ENCODE peak calls at places on chromosomes 1 and 21, in eight cellular contexts. C, E, R, Z, S, Y, W and M are unnamed samples.

GRCh38 chr21:45074048-45074817 is at the start of gene ADARB1:
- DNase-seq in C (peak), E (peak), R (peak), Z (no peak), S (no peak), Y (peak), W (peak), M (no peak)

GRCh38 chr1:45332346-45332720 is 5.6 kb downstream of the HPDL start:
- DNase-seq in C (no peak), E (no peak), R (no peak), Z (no peak), S (no peak), Y (no peak), W (no peak), M (no peak)

GRCh38 chr1:153242160-153242559 is 17.3 kb upstream of the LORICRIN start:
- DNase-seq in C (no peak), E (no peak), R (no peak), Z (no peak), S (no peak), Y (no peak), W (no peak), M (no peak)

GRCh38 chr1:147912553-147912952 is 10.0 kb downstream of the GJA8 start:
- DNase-seq in C (no peak), E (no peak), R (no peak), Z (no peak), S (no peak), Y (no peak), W (no peak), M (no peak)

GRCh38 chr1:47469405-47469759 is 31.5 kb downstream of the FOXD2 start:
- DNase-seq in C (no peak), E (no peak), R (no peak), Z (no peak), S (no peak), Y (no peak), W (no peak), M (no peak)

GRCh38 chr1:221939598-221939997 is 197.7 kb upstream of the DUSP10 start:
- DNase-seq in C (no peak), E (peak), R (no peak), Z (no peak), S (no peak), Y (no peak), W (no peak), M (no peak)

GRCh38 chr1:171715813-171716251 is 26.0 kb downstream of the VAMP4 start:
- DNase-seq in C (peak), E (peak), R (no peak), Z (no peak), S (no peak), Y (no peak), W (no peak), M (no peak)

GRCh38 chr1:39136635-39137034 is 67.9 kb upstream of the MACF1 start:
- DNase-seq in C (peak), E (no peak), R (no peak), Z (no peak), S (no peak), Y (no peak), W (no peak), M (no peak)

GRCh38 chr1:208026880-208027438 is 116.0 kb upstream of the CD34 start:
- DNase-seq in C (no peak), E (no peak), R (no peak), Z (no peak), S (no peak), Y (no peak), W (no peak), M (no peak)

GRCh38 chr1:97826820-97827219 is 94.0 kb downstream of the DPYD start:
- DNase-seq in C (no peak), E (no peak), R (no peak), Z (no peak), S (no peak), Y (no peak), W (no peak), M (no peak)

GRCh38 chr21:34215911-34216310 is 142.5 kb downstream of the MRPS6 start:
- DNase-seq in C (no peak), E (no peak), R (no peak), Z (no peak), S (no peak), Y (no peak), W (no peak), M (no peak)

GRCh38 chr1:107315652-107316051 is 174.8 kb downstream of the NTNG1 start:
- DNase-seq in C (no peak), E (no peak), R (no peak), Z (no peak), S (no peak), Y (no peak), W (no peak), M (no peak)

GRCh38 chr21:26437326-26438009 is 135.6 kb downstream of the CYYR1 start:
- DNase-seq in C (no peak), E (peak), R (no peak), Z (no peak), S (no peak), Y (no peak), W (peak), M (no peak)

GRCh38 chr1:223088713-223089240 is 54.3 kb downstream of the TLR5 start:
- DNase-seq in C (no peak), E (no peak), R (no peak), Z (no peak), S (no peak), Y (no peak), W (no peak), M (no peak)

GRCh38 chr1:28172690-28173150 is 3.8 kb downstream of the PTAFR start:
- DNase-seq in C (peak), E (peak), R (peak), Z (no peak), S (no peak), Y (no peak), W (no peak), M (no peak)

GRCh38 chr1:205294175-205294913 is 27.2 kb downstream of the NUAK2 start:
- DNase-seq in C (peak), E (no peak), R (peak), Z (no peak), S (peak), Y (no peak), W (peak), M (no peak)

GRCh38 chr1:1291611-1292441 is 11.6 kb downstream of the SCNN1D start:
- DNase-seq in C (peak), E (peak), R (peak), Z (peak), S (no peak), Y (peak), W (peak), M (no peak)

GRCh38 chr1:199010492-199010891 is 371.7 kb downstream of the PTPRC start:
- DNase-seq in C (no peak), E (no peak), R (no peak), Z (no peak), S (no peak), Y (no peak), W (no peak), M (no peak)

GRCh38 chr1:201085902-201086735 is 26.1 kb downstream of the CACNA1S start:
- DNase-seq in C (peak), E (peak), R (peak), Z (no peak), S (no peak), Y (peak), W (peak), M (no peak)

GRCh38 chr1:16012590-16013219 is 5.1 kb downstream of the HSPB7 start:
- DNase-seq in C (peak), E (peak), R (peak), Z (no peak), S (no peak), Y (no peak), W (peak), M (peak)

GRCh38 chr1:241356519-241357365 is at the start of gene RGS7:
- DNase-seq in C (peak), E (peak), R (peak), Z (no peak), S (peak), Y (no peak), W (peak), M (no peak)

GRCh38 chr1:45973106-45973505 is 159.3 kb downstream of the PIK3R3 start:
- DNase-seq in C (no peak), E (no peak), R (no peak), Z (no peak), S (no peak), Y (no peak), W (no peak), M (no peak)

GRCh38 chr1:18282851-18283600 is 175.4 kb downstream of the IGSF21 start:
- DNase-seq in C (no peak), E (peak), R (no peak), Z (no peak), S (no peak), Y (no peak), W (no peak), M (no peak)

GRCh38 chr1:248834343-248834940 is 3.6 kb upstream of the ZNF672 start:
- DNase-seq in C (no peak), E (no peak), R (no peak), Z (no peak), S (no peak), Y (no peak), W (no peak), M (no peak)

GRCh38 chr1:22529901-22530621 is 33.2 kb upstream of the EPHA8 start:
- DNase-seq in C (peak), E (no peak), R (peak), Z (no peak), S (no peak), Y (no peak), W (no peak), M (no peak)

GRCh38 chr21:38467911-38468310 is 30.4 kb downstream of the ERG start:
- DNase-seq in C (no peak), E (no peak), R (no peak), Z (no peak), S (no peak), Y (no peak), W (no peak), M (no peak)

GRCh38 chr1:228354390-228355320 is 52.0 kb downstream of the TRIM11 start:
- DNase-seq in C (no peak), E (no peak), R (no peak), Z (no peak), S (no peak), Y (no peak), W (no peak), M (no peak)
- H3K4me3 ChIP-seq in C (no peak), E (no peak), R (no peak), Z (no peak), S (no peak), Y (no peak), W (no peak), M (no peak)

DNA sequence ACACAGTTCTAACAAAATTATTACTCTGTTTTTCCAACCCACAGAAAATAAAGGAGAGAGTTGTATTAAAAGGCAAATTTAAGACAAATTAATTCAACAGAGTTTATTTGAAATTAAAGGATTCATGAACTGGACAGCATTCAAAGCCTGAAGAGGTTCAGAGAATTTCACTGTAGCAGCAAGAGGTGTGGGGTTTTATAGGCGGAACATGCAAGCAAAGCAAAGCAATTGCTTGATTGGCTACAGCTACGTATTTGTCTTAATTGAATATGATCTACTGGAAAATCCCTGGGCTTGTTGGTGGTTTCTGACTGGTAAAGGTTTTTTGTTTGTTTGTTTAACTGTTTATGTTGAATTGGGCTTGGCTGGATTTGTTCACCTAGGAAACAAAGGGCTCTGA is 61.5 kb downstream of the KCNK1 start:
- DNase-seq in C (no peak), E (peak), R (no peak), Z (no peak), S (no peak), Y (no peak), W (no peak), M (no peak)
- H3K4me3 ChIP-seq in C (no peak), E (no peak), R (no peak), Z (no peak), S (no peak), Y (no peak), W (no peak), M (no peak)

DNA sequence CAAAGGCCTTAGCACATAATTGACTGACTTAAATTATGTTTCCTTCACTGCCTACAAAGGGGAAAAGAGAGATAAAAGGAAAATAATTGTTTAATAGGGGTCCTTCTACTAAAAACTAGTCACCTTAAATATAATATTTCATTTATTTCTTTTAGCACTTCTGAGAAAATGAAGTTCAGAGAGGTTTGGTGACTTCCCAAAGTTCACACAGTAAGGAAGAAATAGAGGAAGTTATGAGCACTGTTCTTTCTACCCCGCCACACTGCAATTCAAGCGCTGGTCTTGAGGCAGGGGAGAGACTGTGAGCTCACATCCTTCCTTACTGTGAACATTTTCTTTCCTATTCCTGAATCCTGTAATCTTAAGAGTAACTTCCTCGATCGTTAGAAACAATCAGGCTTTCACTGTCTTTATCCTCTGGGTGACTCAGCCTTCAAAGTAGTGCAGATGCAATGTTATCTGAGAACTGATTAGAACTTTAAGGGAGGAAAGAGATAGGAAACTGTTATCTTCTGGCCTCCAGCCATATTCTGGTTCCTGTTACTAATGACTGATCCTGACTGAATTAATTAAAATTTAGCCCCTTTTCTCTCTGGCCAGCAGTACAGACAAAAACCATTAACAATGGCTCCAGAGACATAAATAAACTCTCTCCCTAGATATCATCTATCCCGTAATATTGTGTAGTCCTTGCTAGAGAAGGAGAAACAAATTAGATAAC is 6.8 kb downstream of the RGS5 start:
- DNase-seq in C (peak), E (no peak), R (peak), Z (no peak), S (no peak), Y (no peak), W (peak), M (no peak)
- H3K4me3 ChIP-seq in C (no peak), E (no peak), R (no peak), Z (no peak), S (no peak), Y (no peak), W (no peak), M (peak)

GRCh38 chr1:111201275-111202090 is 1.0 kb upstream of the DENND2D start:
- DNase-seq in C (no peak), E (peak), R (no peak), Z (no peak), S (no peak), Y (no peak), W (no peak), M (no peak)
- H3K4me3 ChIP-seq in C (no peak), E (peak), R (no peak), Z (no peak), S (no peak), Y (peak), W (no peak), M (no peak)

GRCh38 chr1:40314721-40315238 is 2.3 kb downstream of the COL9A2 start:
- DNase-seq in C (no peak), E (no peak), R (no peak), Z (no peak), S (peak), Y (no peak), W (no peak), M (no peak)

GRCh38 chr1:40315795-40316594 is 1.1 kb downstream of the COL9A2 start:
- DNase-seq in C (no peak), E (peak), R (no peak), Z (no peak), S (no peak), Y (peak), W (no peak), M (no peak)

GRCh38 chr1:40313958-40314720 is 2.9 kb downstream of the COL9A2 start:
- DNase-seq in C (no peak), E (no peak), R (no peak), Z (no peak), S (no peak), Y (no peak), W (no peak), M (no peak)

GRCh38 chr1:40316595-40317393 is at the start of gene COL9A2:
- DNase-seq in C (no peak), E (peak), R (no peak), Z (no peak), S (no peak), Y (peak), W (no peak), M (no peak)

GRCh38 chr1:40315239-40315794 is 1.8 kb downstream of the COL9A2 start:
- DNase-seq in C (peak), E (peak), R (peak), Z (peak), S (peak), Y (peak), W (peak), M (peak)
- H3K4me3 ChIP-seq in C (peak), E (peak), R (peak), Z (peak), S (peak), Y (peak), W (peak), M (peak)

DNA sequence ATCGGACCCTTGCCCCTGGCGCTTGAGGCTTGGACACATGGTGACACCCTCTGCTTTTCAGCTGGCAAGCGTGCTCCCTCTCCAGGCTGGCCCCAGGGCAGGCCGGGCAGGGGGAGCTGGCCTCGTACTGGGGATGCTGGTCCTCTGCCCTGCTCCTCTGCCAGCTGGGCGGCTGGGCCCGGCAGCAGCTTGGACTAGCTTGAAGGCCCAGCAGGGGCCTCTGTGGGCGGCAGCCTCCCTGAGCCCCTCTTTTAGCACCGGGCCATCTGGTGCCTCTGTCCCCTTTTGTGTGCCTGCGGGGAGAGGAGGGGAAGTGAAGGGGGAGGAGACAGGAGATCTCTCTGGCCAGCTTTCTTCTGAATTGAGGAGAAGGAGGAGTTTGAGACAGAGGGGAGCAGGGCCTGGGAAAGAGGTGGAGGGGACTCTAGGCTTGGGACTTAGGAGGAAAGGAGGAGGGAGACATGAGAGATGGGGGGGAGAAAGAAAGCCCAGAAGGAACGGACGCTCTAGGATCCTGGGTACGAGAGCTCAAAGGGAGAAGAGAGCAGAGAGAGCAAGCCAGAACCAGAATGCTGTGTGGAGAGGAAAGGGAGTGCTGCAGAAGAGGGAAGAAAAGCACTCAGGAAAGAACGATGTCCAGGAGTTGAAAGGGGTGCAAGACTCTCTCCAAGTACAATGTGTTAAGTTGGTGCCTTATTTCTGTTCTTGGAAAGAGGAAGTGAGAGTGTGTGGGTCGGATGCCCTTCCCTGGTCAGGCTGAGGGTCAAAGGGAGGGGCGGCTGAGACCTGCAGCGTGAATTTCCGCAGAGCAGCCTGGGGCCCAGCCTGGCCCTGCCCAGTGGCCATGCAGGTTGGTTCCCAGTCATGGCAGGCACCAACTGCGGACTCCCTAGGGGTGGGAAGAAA is 40.3 kb downstream of the IER5 start:
- DNase-seq in C (no peak), E (peak), R (no peak), Z (no peak), S (no peak), Y (no peak), W (no peak), M (no peak)
- H3K4me3 ChIP-seq in C (no peak), E (peak), R (no peak), Z (no peak), S (no peak), Y (no peak), W (no peak), M (peak)

DNA sequence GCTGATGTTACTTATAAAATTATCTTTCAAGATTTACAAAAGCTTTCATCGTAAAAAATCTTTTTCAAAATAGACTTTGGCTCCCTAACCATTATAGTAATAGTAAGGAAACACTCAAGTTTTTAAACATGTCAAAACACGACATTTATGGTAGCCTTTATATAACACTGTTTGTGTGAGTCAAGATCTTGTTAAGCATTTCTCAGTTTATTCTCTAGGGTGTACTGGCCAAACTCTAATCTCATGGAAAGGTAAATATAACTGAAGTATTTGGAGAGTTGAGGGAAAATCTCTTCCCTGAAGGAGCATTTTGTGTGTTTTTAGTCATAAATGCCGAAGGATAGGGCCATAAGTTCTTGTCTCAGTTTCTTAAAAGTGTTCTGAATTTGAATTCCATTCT is 790.9 kb upstream of the NCAM2 start:
- DNase-seq in C (no peak), E (no peak), R (no peak), Z (no peak), S (no peak), Y (no peak), W (no peak), M (no peak)
- H3K4me3 ChIP-seq in C (no peak), E (no peak), R (no peak), Z (no peak), S (no peak), Y (no peak), W (no peak), M (no peak)